ENCODE peak calls at places on chromosome X, in nine cellular contexts. O is cardiac muscle cell, H is HCT116, I is HFFc6, U is GM12865, F is H9, K is neural crest cell, Z is PC-3, Y is stomach. Q is an unnamed sample.

GRCh38 chrX:3377560-3377959 is 31.1 kb upstream of the MXRA5 start:
- DNase-seq in K (no peak), I (no peak), F (no peak), O (no peak), Z (no peak), Y (no peak), H (no peak), U (no peak), Q (no peak)

GRCh38 chrX:17465201-17465600 is 90.2 kb downstream of the NHS start:
- DNase-seq in O (no peak), F (no peak), U (no peak), I (peak), Z (no peak), Y (no peak), K (no peak), H (no peak), Q (no peak)

GRCh38 chrX:134603806-134604700 is 54.2 kb downstream of the PLAC1 start:
- DNase-seq in U (no peak), F (no peak), O (peak), Y (no peak), H (peak), K (no peak), I (peak), Z (peak), Q (no peak)

GRCh38 chrX:57930051-57930450 is 19.8 kb upstream of the ZXDA start:
- DNase-seq in U (no peak), K (no peak), I (no peak), H (no peak), O (no peak), F (no peak), Z (peak), Y (no peak), Q (no peak)

GRCh38 chrX:15672886-15673285 is 8.3 kb upstream of the CLTRN start:
- DNase-seq in F (no peak), U (no peak), K (no peak), Z (peak), O (no peak), I (no peak), Y (no peak), H (no peak), Q (no peak)

GRCh38 chrX:21153503-21153902 is 220.7 kb upstream of the CNKSR2 start:
- DNase-seq in Y (no peak), F (no peak), U (no peak), I (no peak), O (peak), H (no peak), Z (no peak), K (peak), Q (no peak)

GRCh38 chrX:133985164-133986007 is at the start of gene GPC3:
- DNase-seq in H (no peak), I (no peak), K (peak), O (peak), Y (peak), Z (no peak), F (peak), U (no peak), Q (no peak)

GRCh38 chrX:40107291-40108083 is 9.7 kb upstream of the BCOR start:
- DNase-seq in O (peak), Y (peak), I (peak), F (peak), K (no peak), Z (peak), H (peak), U (peak), Q (no peak)

GRCh38 chrX:45540181-45540580 is 339.5 kb upstream of the DIPK2B start:
- DNase-seq in F (no peak), Y (no peak), I (no peak), Z (no peak), K (no peak), O (no peak), U (no peak), H (no peak), Q (no peak)

GRCh38 chrX:141791856-141792255 is 46.3 kb upstream of the MAGEC3 start:
- DNase-seq in H (no peak), U (no peak), F (no peak), I (no peak), K (no peak), Y (no peak), Z (peak), O (no peak), Q (no peak)

GRCh38 chrX:71095971-71096701 is 485 bp downstream of the FOXO4 start:
- DNase-seq in U (peak), K (no peak), Y (no peak), Z (peak), O (no peak), F (no peak), I (no peak), H (peak), Q (no peak)

DNA sequence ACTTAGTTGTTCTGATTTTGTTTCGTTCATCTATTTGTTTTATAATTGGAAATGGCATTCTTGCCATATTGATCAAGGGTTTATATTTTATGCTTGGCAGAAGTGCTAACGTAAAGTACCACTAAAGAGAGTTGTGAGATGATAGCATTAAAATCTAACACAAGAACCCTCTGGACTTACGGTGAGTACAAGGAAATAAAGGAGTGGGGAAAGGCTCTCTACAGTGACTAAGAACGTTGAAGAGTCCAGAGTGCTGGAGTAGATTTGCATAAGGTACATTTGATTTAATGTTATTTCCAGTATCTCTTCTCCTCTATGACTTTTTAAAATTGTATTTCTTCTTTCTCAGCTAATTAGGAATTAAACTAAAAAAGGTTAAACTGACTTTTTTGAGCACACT is 612.6 kb downstream of the DMD start:
- DNase-seq in U (no peak), O (no peak), F (no peak), I (no peak), K (no peak), Y (no peak), Z (no peak), H (no peak), Q (no peak)
- TF ChIP-seq CTCF in U (no peak), O (no peak), F (no peak), I (no peak), K (no peak), Y (no peak), Z (no peak), H (no peak), Q (no peak)

GRCh38 chrX:30663317-30663716 is 10.1 kb downstream of the GK start:
- DNase-seq in U (no peak), O (no peak), K (no peak), Y (no peak), H (no peak), I (no peak), Z (no peak), F (no peak), Q (no peak)
- TF ChIP-seq CTCF in U (no peak), O (no peak), K (no peak), Y (no peak), H (no peak), I (no peak), Z (no peak), F (no peak), Q (no peak)

DNA sequence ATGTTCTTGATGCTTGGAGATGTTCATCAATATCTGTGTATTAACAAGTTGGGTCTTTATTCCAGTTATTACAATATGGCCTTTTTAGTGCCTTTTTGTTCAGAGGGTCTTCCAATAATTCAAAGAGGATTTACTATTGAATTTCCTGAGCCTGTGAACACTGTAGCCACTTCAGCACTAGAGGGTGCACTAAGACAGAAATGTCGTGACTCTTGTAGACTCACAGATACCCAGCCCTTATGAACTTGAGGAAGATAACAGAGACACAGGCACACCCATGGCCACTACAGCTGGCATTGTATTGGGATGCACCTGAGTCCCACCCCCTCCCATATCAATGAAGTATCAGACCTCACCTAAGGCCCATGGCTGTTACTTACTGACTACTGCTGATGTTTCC is 54.4 kb upstream of the ACTRT1 start:
- DNase-seq in I (no peak), F (peak), K (peak), O (no peak), U (no peak), Z (peak), H (no peak), Y (no peak), Q (no peak)
- TF ChIP-seq CTCF in I (no peak), F (peak), K (peak), O (no peak), U (no peak), Z (peak), H (no peak), Y (no peak), Q (peak)

DNA sequence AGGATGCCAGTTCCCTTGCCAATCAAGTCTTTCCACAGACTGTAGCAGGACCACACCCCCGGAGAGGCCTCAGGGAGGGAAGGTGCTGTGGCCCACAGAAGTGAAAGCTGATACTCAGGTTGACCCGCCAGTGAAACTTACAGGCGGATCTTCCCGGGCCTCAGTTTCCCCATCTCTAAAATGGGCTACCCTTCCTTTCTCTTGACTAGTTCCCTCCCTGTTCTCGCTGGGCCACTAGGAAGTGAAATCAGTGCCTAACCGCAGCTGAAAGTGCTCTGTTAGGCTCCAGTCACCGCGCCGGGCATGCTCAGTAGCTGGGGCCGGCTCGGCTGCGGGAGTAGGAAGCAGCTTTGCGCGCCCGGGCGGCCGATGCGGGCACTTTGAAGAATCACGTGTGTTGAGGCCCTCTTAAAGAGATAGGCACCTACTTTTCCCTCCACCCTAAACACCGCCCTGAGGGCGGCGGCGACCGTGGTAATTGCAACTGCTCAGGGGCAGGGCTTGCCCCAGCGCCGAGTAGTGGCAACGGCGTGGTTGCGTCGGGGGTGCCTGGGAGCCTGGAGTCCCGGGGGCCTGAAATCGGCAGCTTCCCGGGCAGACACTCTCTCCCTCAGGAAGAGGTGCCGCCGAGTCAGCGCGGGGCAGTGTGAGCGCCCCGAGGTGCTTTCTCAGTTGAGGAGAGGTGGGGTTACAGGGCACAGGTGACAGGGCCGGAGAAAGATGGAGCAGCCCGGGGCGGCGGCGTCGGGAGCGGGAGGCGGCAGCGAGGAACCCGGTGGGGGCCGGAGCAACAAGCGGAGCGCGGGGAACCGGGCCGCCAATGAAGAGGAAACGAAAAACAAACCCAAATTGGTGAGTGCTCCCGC is at the start of gene DIAPH2:
- DNase-seq in H (peak), F (peak), O (peak), Y (peak), I (peak), Z (peak), U (peak), K (peak), Q (peak)
- TF ChIP-seq CTCF in H (no peak), F (peak), O (peak), Y (no peak), I (peak), Z (peak), U (no peak), K (peak), Q (no peak)

GRCh38 chrX:98379134-98379533 is 1495.4 kb downstream of the RPA4 start:
- DNase-seq in F (peak), U (no peak), Z (peak), Y (no peak), I (no peak), H (no peak), K (no peak), O (no peak), Q (no peak)
- TF ChIP-seq CTCF in F (peak), U (no peak), Z (no peak), Y (no peak), I (no peak), H (no peak), K (peak), O (no peak), Q (peak)

DNA sequence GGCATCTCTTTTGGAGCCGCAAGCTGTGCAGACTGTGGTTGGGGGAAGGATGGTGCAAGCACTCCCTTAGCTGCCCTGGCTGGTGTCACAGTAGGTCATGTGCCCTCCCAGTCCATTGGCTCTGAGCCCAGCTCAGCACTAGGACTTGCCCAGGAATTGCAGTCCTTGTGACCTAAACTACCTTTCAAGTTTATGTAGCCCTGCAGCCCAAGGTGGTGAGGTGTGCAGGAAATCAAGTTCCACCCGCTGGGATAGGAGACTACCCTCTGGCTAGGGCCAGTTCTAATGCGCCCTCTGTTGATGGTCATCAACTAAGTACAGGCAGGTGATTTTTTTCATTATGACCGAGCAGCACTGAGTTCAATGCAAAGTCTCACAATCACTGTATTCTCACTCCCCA is 335.2 kb downstream of the UBE2NL start:
- DNase-seq in F (peak), I (no peak), Z (peak), U (no peak), Y (peak), H (no peak), K (no peak), O (peak), Q (no peak)
- TF ChIP-seq CTCF in F (peak), I (no peak), Z (peak), U (no peak), Y (no peak), H (no peak), K (no peak), O (no peak), Q (no peak)

GRCh38 chrX:108811891-108812290 is 75.5 kb upstream of the IRS4 start:
- DNase-seq in I (no peak), Z (no peak), F (peak), K (no peak), O (no peak), U (no peak), H (no peak), Y (no peak), Q (no peak)
- TF ChIP-seq CTCF in I (no peak), Z (peak), F (peak), K (peak), O (no peak), U (no peak), H (peak), Y (no peak), Q (peak)